ENCODE peak calls at places on chromosomes 3 and 15, in eight cellular contexts. One of them, this sample, is unnamed.
A peak's percentile ranks its signal among the peaks of the same experiment; 100 is the strongest.

GRCh38 chr3:102329561-102329960 is 105.3 kb upstream of the ZPLD1 start:
- DNase-seq in stimulated activated CD4-positive, alpha-beta T cell treated with anti-CD3 and anti-CD28 coated beads, Interleukin-4, amount 100 ng/mL, for 24 hours: no peak
- DNase-seq in fibroblast of pulmonary artery: no peak
- DNase-seq in psoas muscle: no peak
- DNase-seq in sciatic nerve: no peak
- DNase-seq in lower leg skin: no peak
- DNase-seq in left ventricle myocardium inferior: no peak
- DNase-seq in foreskin melanocyte: no peak
- DNase-seq in this sample: no peak

GRCh38 chr3:52229656-52230055 is 4.2 kb upstream of the TLR9 start:
- DNase-seq in sciatic nerve: no peak
- DNase-seq in stimulated activated CD4-positive, alpha-beta T cell treated with anti-CD3 and anti-CD28 coated beads, Interleukin-4, amount 100 ng/mL, for 24 hours: no peak
- DNase-seq in lower leg skin: no peak
- DNase-seq in psoas muscle: no peak
- DNase-seq in fibroblast of pulmonary artery: no peak
- DNase-seq in foreskin melanocyte: no peak
- DNase-seq in left ventricle myocardium inferior: no peak
- DNase-seq in this sample: no peak

GRCh38 chr3:113825090-113825489 is 13.5 kb upstream of the GRAMD1C start:
- DNase-seq in foreskin melanocyte: no peak
- DNase-seq in sciatic nerve: no peak
- DNase-seq in lower leg skin: no peak
- DNase-seq in stimulated activated CD4-positive, alpha-beta T cell treated with anti-CD3 and anti-CD28 coated beads, Interleukin-4, amount 100 ng/mL, for 24 hours: no peak
- DNase-seq in left ventricle myocardium inferior: no peak
- DNase-seq in fibroblast of pulmonary artery: peak; percentile 24
- DNase-seq in psoas muscle: no peak
- DNase-seq in this sample: no peak

GRCh38 chr3:98726084-98726483 is 37.1 kb upstream of the ST3GAL6 start:
- DNase-seq in psoas muscle: no peak
- DNase-seq in sciatic nerve: no peak
- DNase-seq in foreskin melanocyte: no peak
- DNase-seq in lower leg skin: no peak
- DNase-seq in stimulated activated CD4-positive, alpha-beta T cell treated with anti-CD3 and anti-CD28 coated beads, Interleukin-4, amount 100 ng/mL, for 24 hours: no peak
- DNase-seq in left ventricle myocardium inferior: no peak
- DNase-seq in fibroblast of pulmonary artery: no peak
- DNase-seq in this sample: no peak

GRCh38 chr3:131178710-131179375 is 152.2 kb downstream of the NEK11 start:
- DNase-seq in lower leg skin: no peak
- DNase-seq in sciatic nerve: no peak
- DNase-seq in psoas muscle: no peak
- DNase-seq in foreskin melanocyte: no peak
- DNase-seq in stimulated activated CD4-positive, alpha-beta T cell treated with anti-CD3 and anti-CD28 coated beads, Interleukin-4, amount 100 ng/mL, for 24 hours: no peak
- DNase-seq in fibroblast of pulmonary artery: no peak
- DNase-seq in left ventricle myocardium inferior: no peak
- DNase-seq in this sample: no peak

GRCh38 chr15:77659350-77660321 is 26.9 kb upstream of the LINGO1 start:
- DNase-seq in left ventricle myocardium inferior: peak; percentile 34
- DNase-seq in psoas muscle: peak; percentile 41
- DNase-seq in sciatic nerve: peak; percentile 70
- DNase-seq in fibroblast of pulmonary artery: peak; percentile 50
- DNase-seq in stimulated activated CD4-positive, alpha-beta T cell treated with anti-CD3 and anti-CD28 coated beads, Interleukin-4, amount 100 ng/mL, for 24 hours: peak; percentile 27
- DNase-seq in foreskin melanocyte: peak; percentile 56
- DNase-seq in lower leg skin: no peak
- DNase-seq in this sample: no peak

GRCh38 chr15:69815793-69816192 is 281.9 kb downstream of the TLE3 start:
- DNase-seq in left ventricle myocardium inferior: no peak
- DNase-seq in foreskin melanocyte: no peak
- DNase-seq in psoas muscle: no peak
- DNase-seq in sciatic nerve: no peak
- DNase-seq in stimulated activated CD4-positive, alpha-beta T cell treated with anti-CD3 and anti-CD28 coated beads, Interleukin-4, amount 100 ng/mL, for 24 hours: no peak
- DNase-seq in fibroblast of pulmonary artery: no peak
- DNase-seq in lower leg skin: no peak
- DNase-seq in this sample: no peak

GRCh38 chr15:32135326-32135725 is 105.0 kb downstream of the CHRNA7 start:
- DNase-seq in stimulated activated CD4-positive, alpha-beta T cell treated with anti-CD3 and anti-CD28 coated beads, Interleukin-4, amount 100 ng/mL, for 24 hours: no peak
- DNase-seq in left ventricle myocardium inferior: no peak
- DNase-seq in lower leg skin: no peak
- DNase-seq in foreskin melanocyte: no peak
- DNase-seq in sciatic nerve: no peak
- DNase-seq in psoas muscle: no peak
- DNase-seq in fibroblast of pulmonary artery: no peak
- DNase-seq in this sample: no peak